ENCODE peak calls at places on chromosomes 7 and 10, in four cellular contexts. One of them, this sample, is unnamed.

GRCh38 chr7:28130277-28130676 is 50.3 kb downstream of the JAZF1 start:
- DNase-seq in head of caudate nucleus: no peak
- DNase-seq in colonic mucosa: no peak
- DNase-seq in T-helper 17 cell: no peak
- DNase-seq in this sample: no peak

GRCh38 chr7:22269963-22270362 is 87.0 kb downstream of the RAPGEF5 start:
- DNase-seq in head of caudate nucleus: no peak
- DNase-seq in colonic mucosa: peak
- DNase-seq in T-helper 17 cell: no peak
- DNase-seq in this sample: no peak

GRCh38 chr7:117816727-117817126 is 56.5 kb downstream of the CTTNBP2 start:
- DNase-seq in head of caudate nucleus: no peak
- DNase-seq in T-helper 17 cell: no peak
- DNase-seq in colonic mucosa: no peak
- DNase-seq in this sample: no peak

GRCh38 chr10:132066186-132066585 is 440 bp downstream of the JAKMIP3 start:
- DNase-seq in T-helper 17 cell: no peak
- DNase-seq in head of caudate nucleus: no peak
- DNase-seq in colonic mucosa: no peak
- DNase-seq in this sample: no peak

GRCh38 chr10:121687094-121687850 is 89.0 kb upstream of the FGFR2 start:
- DNase-seq in colonic mucosa: no peak
- DNase-seq in T-helper 17 cell: no peak
- DNase-seq in head of caudate nucleus: no peak
- DNase-seq in this sample: no peak

GRCh38 chr7:132891554-132891953 is 190.3 kb downstream of the CHCHD3 start:
- DNase-seq in colonic mucosa: no peak
- DNase-seq in T-helper 17 cell: no peak
- DNase-seq in head of caudate nucleus: no peak
- DNase-seq in this sample: no peak

GRCh38 chr10:81876253-81876731 is 1.3 kb downstream of the NRG3 start:
- DNase-seq in head of caudate nucleus: peak
- DNase-seq in colonic mucosa: no peak
- DNase-seq in T-helper 17 cell: no peak
- DNase-seq in this sample: peak

GRCh38 chr7:111026806-111027205 is 64.1 kb upstream of the LRRN3 start:
- DNase-seq in head of caudate nucleus: no peak
- DNase-seq in T-helper 17 cell: no peak
- DNase-seq in colonic mucosa: no peak
- DNase-seq in this sample: no peak

GRCh38 chr10:60479305-60480020 is 89.8 kb upstream of the ANK3 start:
- DNase-seq in colonic mucosa: no peak
- DNase-seq in T-helper 17 cell: no peak
- DNase-seq in head of caudate nucleus: no peak
- DNase-seq in this sample: no peak

GRCh38 chr7:112521942-112522341 is 41.2 kb downstream of the LSMEM1 start:
- DNase-seq in T-helper 17 cell: no peak
- DNase-seq in head of caudate nucleus: no peak
- DNase-seq in colonic mucosa: no peak
- DNase-seq in this sample: no peak

GRCh38 chr10:70492786-70493659 is 14.5 kb downstream of the PALD1 start:
- DNase-seq in head of caudate nucleus: peak
- DNase-seq in T-helper 17 cell: no peak
- DNase-seq in colonic mucosa: no peak
- DNase-seq in this sample: no peak

GRCh38 chr10:24740714-24741113 is 17.0 kb upstream of the ARHGAP21 start:
- DNase-seq in T-helper 17 cell: no peak
- DNase-seq in colonic mucosa: no peak
- DNase-seq in head of caudate nucleus: no peak
- DNase-seq in this sample: no peak

GRCh38 chr7:154960063-154960790 is 42.7 kb downstream of the PAXIP1 start:
- DNase-seq in colonic mucosa: no peak
- DNase-seq in head of caudate nucleus: peak
- DNase-seq in T-helper 17 cell: no peak
- DNase-seq in this sample: peak

GRCh38 chr10:35641430-35642015 is 573 bp downstream of the FZD8 start:
- DNase-seq in head of caudate nucleus: no peak
- DNase-seq in T-helper 17 cell: no peak
- DNase-seq in colonic mucosa: no peak
- DNase-seq in this sample: no peak

This sample was measured in substantia nigra.